ENCODE peak calls at places on chromosomes 11 and 22, in eight cellular contexts. One of them, this sample, is unnamed.

GRCh38 chr11:31236052-31236652 is 133.4 kb downstream of the DCDC1 start:
- DNase-seq in lower lobe of right lung: no peak
- DNase-seq in left ventricle myocardium inferior: no peak
- DNase-seq in heart left ventricle: no peak
- DNase-seq in Panc1: no peak
- DNase-seq in HFF-Myc: no peak
- DNase-seq in body of pancreas: no peak
- DNase-seq in HepG2: no peak
- DNase-seq in this sample: no peak

GRCh38 chr11:47430524-47430923 is 4.3 kb upstream of the PSMC3 start:
- DNase-seq in lower lobe of right lung: no peak
- DNase-seq in left ventricle myocardium inferior: no peak
- DNase-seq in heart left ventricle: no peak
- DNase-seq in Panc1: no peak
- DNase-seq in HFF-Myc: no peak
- DNase-seq in body of pancreas: no peak
- DNase-seq in HepG2: no peak
- DNase-seq in this sample: no peak

GRCh38 chr22:48709976-48710375 is 1117.7 kb downstream of the BRD1 start:
- DNase-seq in lower lobe of right lung: no peak
- DNase-seq in left ventricle myocardium inferior: peak; percentile 2
- DNase-seq in heart left ventricle: no peak
- DNase-seq in Panc1: no peak
- DNase-seq in HFF-Myc: no peak
- DNase-seq in body of pancreas: no peak
- DNase-seq in HepG2: no peak
- DNase-seq in this sample: no peak

GRCh38 chr11:106399075-106399500 is 321.6 kb downstream of the AASDHPPT start:
- DNase-seq in lower lobe of right lung: no peak
- DNase-seq in left ventricle myocardium inferior: no peak
- DNase-seq in heart left ventricle: no peak
- DNase-seq in Panc1: peak; percentile 92
- DNase-seq in HFF-Myc: peak; percentile 99
- DNase-seq in body of pancreas: peak; percentile 15
- DNase-seq in HepG2: no peak
- DNase-seq in this sample: peak; percentile 99

GRCh38 chr22:19872779-19873137 is 18.1 kb upstream of the GNB1L start:
- DNase-seq in lower lobe of right lung: peak; percentile 43
- DNase-seq in left ventricle myocardium inferior: no peak
- DNase-seq in heart left ventricle: no peak
- DNase-seq in Panc1: no peak
- DNase-seq in HFF-Myc: no peak
- DNase-seq in body of pancreas: peak; percentile 68
- DNase-seq in HepG2: no peak
- DNase-seq in this sample: no peak

GRCh38 chr22:47198801-47199251 is 436.4 kb downstream of the TBC1D22A start:
- DNase-seq in lower lobe of right lung: no peak
- DNase-seq in left ventricle myocardium inferior: no peak
- DNase-seq in heart left ventricle: no peak
- DNase-seq in Panc1: no peak
- DNase-seq in HFF-Myc: no peak
- DNase-seq in body of pancreas: no peak
- DNase-seq in HepG2: no peak
- DNase-seq in this sample: no peak

GRCh38 chr11:118168316-118168715 is 8.1 kb downstream of the SCN2B start:
- DNase-seq in lower lobe of right lung: no peak
- DNase-seq in left ventricle myocardium inferior: no peak
- DNase-seq in heart left ventricle: no peak
- DNase-seq in Panc1: no peak
- DNase-seq in HFF-Myc: no peak
- DNase-seq in body of pancreas: no peak
- DNase-seq in HepG2: no peak
- DNase-seq in this sample: no peak

GRCh38 chr11:125978778-125979378 is 33.0 kb downstream of the VSIG10L2 start:
- DNase-seq in lower lobe of right lung: no peak
- DNase-seq in left ventricle myocardium inferior: no peak
- DNase-seq in heart left ventricle: no peak
- DNase-seq in Panc1: no peak
- DNase-seq in HFF-Myc: no peak
- DNase-seq in body of pancreas: no peak
- DNase-seq in HepG2: no peak
- DNase-seq in this sample: no peak

GRCh38 chr11:123519055-123519796 is 89.2 kb downstream of the GRAMD1B start:
- DNase-seq in lower lobe of right lung: no peak
- DNase-seq in left ventricle myocardium inferior: no peak
- DNase-seq in heart left ventricle: no peak
- DNase-seq in Panc1: no peak
- DNase-seq in HFF-Myc: no peak
- DNase-seq in body of pancreas: no peak
- DNase-seq in HepG2: no peak
- DNase-seq in this sample: no peak

GRCh38 chr11:67033661-67034166 is 10.8 kb downstream of the SYT12 start:
- DNase-seq in lower lobe of right lung: no peak
- DNase-seq in left ventricle myocardium inferior: no peak
- DNase-seq in heart left ventricle: no peak
- DNase-seq in Panc1: no peak
- DNase-seq in HFF-Myc: peak; percentile 81
- DNase-seq in body of pancreas: no peak
- DNase-seq in HepG2: no peak
- DNase-seq in this sample: peak; percentile 92

GRCh38 chr22:23053912-23054530 is 16.3 kb upstream of the GNAZ start:
- DNase-seq in lower lobe of right lung: no peak
- DNase-seq in left ventricle myocardium inferior: no peak
- DNase-seq in heart left ventricle: no peak
- DNase-seq in Panc1: no peak
- DNase-seq in HFF-Myc: no peak
- DNase-seq in body of pancreas: no peak
- DNase-seq in HepG2: no peak
- DNase-seq in this sample: no peak

GRCh38 chr11:32487270-32487669 is 51.9 kb upstream of the WT1 start:
- DNase-seq in lower lobe of right lung: no peak
- DNase-seq in left ventricle myocardium inferior: no peak
- DNase-seq in heart left ventricle: no peak
- DNase-seq in Panc1: no peak
- DNase-seq in HFF-Myc: no peak
- DNase-seq in body of pancreas: no peak
- DNase-seq in HepG2: no peak
- DNase-seq in this sample: no peak

GRCh38 chr11:70423523-70424505 is 25.5 kb downstream of the CTTN start:
- DNase-seq in lower lobe of right lung: no peak
- DNase-seq in left ventricle myocardium inferior: no peak
- DNase-seq in heart left ventricle: no peak
- DNase-seq in Panc1: no peak
- DNase-seq in HFF-Myc: peak; percentile 65
- DNase-seq in body of pancreas: no peak
- DNase-seq in HepG2: peak; percentile 50
- DNase-seq in this sample: peak; percentile 34

GRCh38 chr11:40321537-40321936 is 1137.9 kb downstream of the LRRC4C start:
- DNase-seq in lower lobe of right lung: no peak
- DNase-seq in left ventricle myocardium inferior: no peak
- DNase-seq in heart left ventricle: no peak
- DNase-seq in Panc1: no peak
- DNase-seq in HFF-Myc: no peak
- DNase-seq in body of pancreas: no peak
- DNase-seq in HepG2: no peak
- DNase-seq in this sample: no peak

GRCh38 chr11:108112059-108112458 is 9.3 kb upstream of the ACAT1 start:
- DNase-seq in lower lobe of right lung: no peak
- DNase-seq in left ventricle myocardium inferior: no peak
- DNase-seq in heart left ventricle: no peak
- DNase-seq in Panc1: no peak
- DNase-seq in HFF-Myc: no peak
- DNase-seq in body of pancreas: no peak
- DNase-seq in HepG2: no peak
- DNase-seq in this sample: no peak

GRCh38 chr11:117419136-117419914 is 91.7 kb downstream of the CEP164 start:
- DNase-seq in lower lobe of right lung: no peak
- DNase-seq in left ventricle myocardium inferior: no peak
- DNase-seq in heart left ventricle: no peak
- DNase-seq in Panc1: no peak
- DNase-seq in HFF-Myc: no peak
- DNase-seq in body of pancreas: no peak
- DNase-seq in HepG2: no peak
- DNase-seq in this sample: no peak

GRCh38 chr22:27253108-27253507 is 548.4 kb downstream of the MN1 start:
- DNase-seq in lower lobe of right lung: no peak
- DNase-seq in left ventricle myocardium inferior: no peak
- DNase-seq in heart left ventricle: no peak
- DNase-seq in Panc1: no peak
- DNase-seq in HFF-Myc: no peak
- DNase-seq in body of pancreas: no peak
- DNase-seq in HepG2: no peak
- DNase-seq in this sample: no peak

GRCh38 chr22:27253541-27253940 is 548.0 kb downstream of the MN1 start:
- DNase-seq in lower lobe of right lung: no peak
- DNase-seq in left ventricle myocardium inferior: no peak
- DNase-seq in heart left ventricle: no peak
- DNase-seq in Panc1: no peak
- DNase-seq in HFF-Myc: no peak
- DNase-seq in body of pancreas: no peak
- DNase-seq in HepG2: no peak
- DNase-seq in this sample: no peak

GRCh38 chr22:27250418-27250817 is 551.1 kb downstream of the MN1 start:
- DNase-seq in lower lobe of right lung: no peak
- DNase-seq in left ventricle myocardium inferior: no peak
- DNase-seq in heart left ventricle: no peak
- DNase-seq in Panc1: no peak
- DNase-seq in HFF-Myc: no peak
- DNase-seq in body of pancreas: no peak
- DNase-seq in HepG2: no peak
- DNase-seq in this sample: no peak

GRCh38 chr22:27251563-27251962 is 550.0 kb downstream of the MN1 start:
- DNase-seq in lower lobe of right lung: no peak
- DNase-seq in left ventricle myocardium inferior: no peak
- DNase-seq in heart left ventricle: no peak
- DNase-seq in Panc1: no peak
- DNase-seq in HFF-Myc: no peak
- DNase-seq in body of pancreas: no peak
- DNase-seq in HepG2: no peak
- DNase-seq in this sample: no peak

GRCh38 chr22:27252282-27253049 is 549.1 kb downstream of the MN1 start:
- DNase-seq in lower lobe of right lung: no peak
- DNase-seq in left ventricle myocardium inferior: peak; percentile 36
- DNase-seq in heart left ventricle: no peak
- DNase-seq in Panc1: no peak
- DNase-seq in HFF-Myc: peak; percentile 22
- DNase-seq in body of pancreas: peak; percentile 38
- DNase-seq in HepG2: no peak
- DNase-seq in this sample: peak; percentile 67
- H3K4me3 ChIP-seq in lower lobe of right lung: no peak overlapping the region
- H3K4me3 ChIP-seq in left ventricle myocardium inferior: no peak overlapping the region
- H3K4me3 ChIP-seq in heart left ventricle: no peak overlapping the region
- H3K4me3 ChIP-seq in Panc1: no peak overlapping the region
- H3K4me3 ChIP-seq in HFF-Myc: no peak overlapping the region
- H3K4me3 ChIP-seq in body of pancreas: no peak overlapping the region
- H3K4me3 ChIP-seq in HepG2: no peak overlapping the region
- H3K4me3 ChIP-seq in this sample: no peak overlapping the region

DNA sequence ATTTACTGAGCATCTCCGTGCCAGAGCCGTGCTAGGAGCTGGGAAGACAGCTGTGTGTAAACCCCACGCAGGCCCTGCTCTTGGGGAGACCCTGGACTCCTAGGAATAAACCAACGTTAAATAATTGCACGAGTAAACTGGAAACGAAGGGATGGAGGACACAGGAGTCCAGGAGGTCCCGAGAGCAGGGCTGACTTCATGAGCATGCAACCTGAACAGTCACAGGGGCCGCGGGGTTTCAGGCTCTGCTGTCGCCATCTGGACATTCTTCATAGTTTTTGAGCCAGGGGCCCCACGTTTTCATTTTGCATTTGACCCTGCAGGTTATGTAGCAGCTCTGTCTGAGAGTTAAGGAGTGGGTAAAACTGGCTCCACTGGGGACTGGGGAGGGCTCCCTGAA is 63.0 kb downstream of the PRDM11 start:
- DNase-seq in lower lobe of right lung: no peak
- DNase-seq in left ventricle myocardium inferior: no peak
- DNase-seq in heart left ventricle: no peak
- DNase-seq in Panc1: no peak
- DNase-seq in HFF-Myc: no peak
- DNase-seq in body of pancreas: no peak
- DNase-seq in HepG2: no peak
- DNase-seq in this sample: no peak
- H3K4me3 ChIP-seq in lower lobe of right lung: peak overlapping the region; percentile 35
- H3K4me3 ChIP-seq in left ventricle myocardium inferior: peak overlapping the region; percentile 50
- H3K4me3 ChIP-seq in heart left ventricle: no peak overlapping the region
- H3K4me3 ChIP-seq in Panc1: no peak overlapping the region
- H3K4me3 ChIP-seq in HFF-Myc: no peak overlapping the region
- H3K4me3 ChIP-seq in body of pancreas: no peak overlapping the region
- H3K4me3 ChIP-seq in HepG2: no peak overlapping the region
- H3K4me3 ChIP-seq in this sample: no peak overlapping the region

GRCh38 chr11:26510201-26510600 is 61.9 kb downstream of the MUC15 start:
- DNase-seq in lower lobe of right lung: no peak
- DNase-seq in left ventricle myocardium inferior: no peak
- DNase-seq in heart left ventricle: no peak
- DNase-seq in Panc1: no peak
- DNase-seq in HFF-Myc: no peak
- DNase-seq in body of pancreas: no peak
- DNase-seq in HepG2: no peak
- DNase-seq in this sample: no peak

GRCh38 chr11:26510756-26511155 is 61.3 kb downstream of the MUC15 start:
- DNase-seq in lower lobe of right lung: no peak
- DNase-seq in left ventricle myocardium inferior: no peak
- DNase-seq in heart left ventricle: no peak
- DNase-seq in Panc1: no peak
- DNase-seq in HFF-Myc: no peak
- DNase-seq in body of pancreas: no peak
- DNase-seq in HepG2: no peak
- DNase-seq in this sample: no peak

GRCh38 chr11:26507229-26507628 is 64.8 kb downstream of the MUC15 start:
- DNase-seq in lower lobe of right lung: no peak
- DNase-seq in left ventricle myocardium inferior: no peak
- DNase-seq in heart left ventricle: no peak
- DNase-seq in Panc1: no peak
- DNase-seq in HFF-Myc: no peak
- DNase-seq in body of pancreas: no peak
- DNase-seq in HepG2: no peak
- DNase-seq in this sample: no peak

GRCh38 chr11:26512196-26512595 is 59.9 kb downstream of the MUC15 start:
- DNase-seq in lower lobe of right lung: no peak
- DNase-seq in left ventricle myocardium inferior: no peak
- DNase-seq in heart left ventricle: no peak
- DNase-seq in Panc1: no peak
- DNase-seq in HFF-Myc: no peak
- DNase-seq in body of pancreas: no peak
- DNase-seq in HepG2: no peak
- DNase-seq in this sample: no peak
- H3K4me3 ChIP-seq in lower lobe of right lung: no peak overlapping the region
- H3K4me3 ChIP-seq in left ventricle myocardium inferior: no peak overlapping the region
- H3K4me3 ChIP-seq in heart left ventricle: no peak overlapping the region
- H3K4me3 ChIP-seq in Panc1: no peak overlapping the region
- H3K4me3 ChIP-seq in HFF-Myc: no peak overlapping the region
- H3K4me3 ChIP-seq in body of pancreas: no peak overlapping the region
- H3K4me3 ChIP-seq in HepG2: no peak overlapping the region
- H3K4me3 ChIP-seq in this sample: no peak overlapping the region

DNA sequence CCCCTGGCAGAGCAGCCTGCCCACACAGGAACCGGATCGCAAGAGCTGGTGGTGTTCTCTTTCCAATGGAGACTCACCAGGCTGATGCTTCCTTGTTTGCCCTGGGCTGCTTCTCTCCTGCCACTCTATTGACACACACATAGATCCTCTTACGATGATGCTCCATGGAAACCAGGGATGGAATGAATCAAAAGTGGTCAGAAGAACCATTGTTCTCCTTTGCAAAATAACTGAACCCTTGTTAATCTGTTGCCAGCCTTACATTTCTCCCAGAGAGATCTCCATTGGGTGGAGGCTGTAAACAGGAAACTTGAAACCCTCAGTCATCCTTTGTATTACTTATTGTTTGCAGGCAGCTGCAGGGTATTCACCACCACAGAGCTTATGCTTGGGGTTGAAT is 24.6 kb upstream of the LDLRAD3 start:
- DNase-seq in lower lobe of right lung: no peak
- DNase-seq in left ventricle myocardium inferior: no peak
- DNase-seq in heart left ventricle: no peak
- DNase-seq in Panc1: no peak
- DNase-seq in HFF-Myc: no peak
- DNase-seq in body of pancreas: no peak
- DNase-seq in HepG2: no peak
- DNase-seq in this sample: no peak
- H3K4me3 ChIP-seq in lower lobe of right lung: no peak overlapping the region
- H3K4me3 ChIP-seq in left ventricle myocardium inferior: no peak overlapping the region
- H3K4me3 ChIP-seq in heart left ventricle: no peak overlapping the region
- H3K4me3 ChIP-seq in Panc1: no peak overlapping the region
- H3K4me3 ChIP-seq in HFF-Myc: no peak overlapping the region
- H3K4me3 ChIP-seq in body of pancreas: no peak overlapping the region
- H3K4me3 ChIP-seq in HepG2: no peak overlapping the region
- H3K4me3 ChIP-seq in this sample: no peak overlapping the region